ENCODE peak calls at places on chromosome 15, in ten cellular contexts. Q, B, N, D, S, P, L, A, H and T are unnamed samples.

GRCh38 chr15:44713006-44713966 is 2.0 kb downstream of the B2M start:
- DNase-seq in L (no peak), N (peak), P (no peak), A (no peak), H (no peak), Q (no peak), B (no peak), D (no peak), S (no peak), T (no peak)

GRCh38 chr15:67385971-67386370 is 131.4 kb downstream of the IQCH start:
- DNase-seq in B (no peak), A (no peak), Q (no peak), P (no peak), D (no peak), N (no peak), S (no peak), H (no peak), L (no peak), T (no peak)

GRCh38 chr15:73601449-73602425 is 31.5 kb downstream of the NPTN start:
- DNase-seq in S (no peak), A (peak), P (no peak), L (no peak), D (no peak), N (peak), H (no peak), Q (no peak), B (peak), T (peak)

GRCh38 chr15:48132874-48133273 is 12.1 kb downstream of the SLC24A5 start:
- DNase-seq in A (no peak), P (no peak), L (no peak), S (no peak), D (no peak), Q (no peak), B (no peak), H (no peak), N (no peak), T (no peak)

GRCh38 chr15:75786564-75786925 is 56.7 kb upstream of the UBE2Q2 start:
- DNase-seq in Q (no peak), L (no peak), S (no peak), P (no peak), B (no peak), D (no peak), N (no peak), A (no peak), H (no peak), T (no peak)

GRCh38 chr15:62483817-62484216 is 318.7 kb upstream of the C2CD4B start:
- DNase-seq in A (no peak), B (peak), P (no peak), H (no peak), L (no peak), Q (no peak), D (no peak), S (no peak), N (no peak), T (no peak)

GRCh38 chr15:84883433-84883832 is 1.0 kb upstream of the SLC28A1 start:
- DNase-seq in D (no peak), S (no peak), N (no peak), B (no peak), H (no peak), Q (no peak), P (no peak), A (no peak), L (no peak), T (no peak)

GRCh38 chr15:84108725-84109124 is 126.8 kb upstream of the GOLGA6L4 start:
- DNase-seq in N (peak), D (no peak), B (no peak), Q (no peak), A (no peak), H (no peak), S (no peak), L (no peak), P (no peak), T (no peak)

GRCh38 chr15:101561584-101561906 is 72.0 kb upstream of the PCSK6 start:
- DNase-seq in Q (no peak), A (no peak), H (no peak), S (no peak), P (no peak), D (no peak), L (no peak), N (no peak), B (no peak), T (no peak)

GRCh38 chr15:69820819-69821218 is 276.9 kb downstream of the TLE3 start:
- DNase-seq in L (no peak), P (no peak), B (peak), N (no peak), Q (no peak), H (no peak), D (no peak), A (no peak), S (no peak), T (no peak)

GRCh38 chr15:76514292-76514691 is 177.7 kb downstream of the ISL2 start:
- DNase-seq in A (no peak), D (no peak), L (no peak), B (no peak), N (no peak), P (no peak), S (no peak), H (no peak), Q (no peak), T (no peak)

GRCh38 chr15:67603063-67603462 is 60.6 kb downstream of the MAP2K5 start:
- DNase-seq in B (no peak), D (no peak), P (no peak), H (no peak), S (no peak), L (no peak), N (no peak), Q (no peak), A (no peak), T (no peak)

GRCh38 chr15:31228980-31229826 is 97.4 kb upstream of the KLF13 start:
- DNase-seq in Q (peak), N (no peak), B (peak), A (no peak), P (no peak), S (no peak), H (no peak), D (no peak), L (no peak), T (no peak)

GRCh38 chr15:48582472-48583235 is 62.9 kb downstream of the FBN1 start:
- DNase-seq in L (no peak), N (no peak), Q (no peak), B (no peak), A (no peak), D (no peak), H (no peak), S (no peak), P (no peak), T (no peak)

GRCh38 chr15:67077641-67078215 is 12.3 kb downstream of the SMAD3 start:
- DNase-seq in B (peak), L (no peak), Q (no peak), D (no peak), H (no peak), A (no peak), N (no peak), P (no peak), S (no peak), T (no peak)

GRCh38 chr15:77393471-77393840 is 26.4 kb downstream of the PEAK1 start:
- DNase-seq in L (no peak), B (no peak), N (peak), D (no peak), S (no peak), P (no peak), Q (no peak), A (no peak), H (no peak), T (no peak)

GRCh38 chr15:28786521-28786920 is 61.9 kb downstream of the GOLGA6L7 start:
- DNase-seq in D (no peak), L (no peak), S (no peak), B (no peak), Q (no peak), H (no peak), P (no peak), N (no peak), A (no peak), T (no peak)

GRCh38 chr15:63048986-63049665 is 6.6 kb downstream of the TPM1 start:
- DNase-seq in S (peak), D (no peak), A (no peak), Q (no peak), L (peak), H (no peak), B (peak), N (peak), P (peak), T (peak)

GRCh38 chr15:76328962-76329361 is 7.6 kb upstream of the ISL2 start:
- DNase-seq in Q (no peak), D (no peak), H (no peak), B (no peak), L (no peak), S (no peak), A (no peak), P (no peak), N (peak), T (no peak)

GRCh38 chr15:71575474-71576045 is 234.8 kb upstream of the NR2E3 start:
- DNase-seq in Q (no peak), A (no peak), S (no peak), H (no peak), N (peak), L (no peak), P (no peak), B (no peak), D (no peak), T (no peak)

GRCh38 chr15:68204776-68205557 is at the start of gene CALML4:
- DNase-seq in D (no peak), Q (no peak), S (no peak), N (no peak), H (no peak), P (no peak), B (no peak), L (no peak), A (no peak), T (no peak)

GRCh38 chr15:93035953-93036810 is 52.8 kb downstream of the RGMA start:
- DNase-seq in D (no peak), H (peak), B (peak), S (peak), A (no peak), L (peak), N (no peak), P (peak), Q (peak), T (no peak)